ENCODE peak calls at places on chromosomes 12 and 14, in nine cellular contexts. One of them, this sample, is unnamed.

GRCh38 chr12:121448771-121449315 is 48.9 kb downstream of the RNF34 start:
- DNase-seq in hepatocyte: no peak
- DNase-seq in HCT116: no peak
- DNase-seq in MM.1S: no peak
- DNase-seq in GM23338: no peak
- DNase-seq in GM23248: no peak
- DNase-seq in PC-3: no peak
- DNase-seq in OCI-LY7: no peak
- DNase-seq in SK-N-SH: no peak
- DNase-seq in this sample: no peak

GRCh38 chr14:57970594-57970993 is 104.7 kb upstream of the SLC35F4 start:
- DNase-seq in hepatocyte: no peak
- DNase-seq in HCT116: no peak
- DNase-seq in MM.1S: no peak
- DNase-seq in GM23338: no peak
- DNase-seq in GM23248: no peak
- DNase-seq in PC-3: no peak
- DNase-seq in OCI-LY7: no peak
- DNase-seq in SK-N-SH: no peak
- DNase-seq in this sample: no peak

GRCh38 chr12:64699504-64700115 is 59.6 kb downstream of the GNS start:
- DNase-seq in hepatocyte: no peak
- DNase-seq in HCT116: no peak
- DNase-seq in MM.1S: no peak
- DNase-seq in GM23338: no peak
- DNase-seq in GM23248: no peak
- DNase-seq in PC-3: no peak
- DNase-seq in OCI-LY7: no peak
- DNase-seq in SK-N-SH: no peak
- DNase-seq in this sample: no peak

GRCh38 chr14:74508292-74508731 is 14.7 kb downstream of the ISCA2 start:
- DNase-seq in hepatocyte: peak; percentile 42
- DNase-seq in HCT116: no peak
- DNase-seq in MM.1S: no peak
- DNase-seq in GM23338: peak; percentile 90
- DNase-seq in GM23248: peak; percentile 39
- DNase-seq in PC-3: peak; percentile 22
- DNase-seq in OCI-LY7: no peak
- DNase-seq in SK-N-SH: peak; percentile 77
- DNase-seq in this sample: peak; percentile 77

GRCh38 chr14:92954933-92955332 is 32.0 kb downstream of the CHGA start:
- DNase-seq in hepatocyte: no peak
- DNase-seq in HCT116: no peak
- DNase-seq in MM.1S: no peak
- DNase-seq in GM23338: no peak
- DNase-seq in GM23248: no peak
- DNase-seq in PC-3: no peak
- DNase-seq in OCI-LY7: no peak
- DNase-seq in SK-N-SH: no peak
- DNase-seq in this sample: no peak

GRCh38 chr12:113135178-113136127 is at the start of gene RASAL1:
- DNase-seq in hepatocyte: peak; percentile 41
- DNase-seq in HCT116: peak; percentile 75
- DNase-seq in MM.1S: peak; percentile 37
- DNase-seq in GM23338: peak; percentile 92
- DNase-seq in GM23248: no peak
- DNase-seq in PC-3: peak; percentile 44
- DNase-seq in OCI-LY7: peak; percentile 93
- DNase-seq in SK-N-SH: peak; percentile 81
- DNase-seq in this sample: peak; percentile 84

GRCh38 chr12:47223848-47224213 is 144.1 kb upstream of the AMIGO2 start:
- DNase-seq in hepatocyte: peak; percentile 64
- DNase-seq in HCT116: no peak
- DNase-seq in MM.1S: no peak
- DNase-seq in GM23338: no peak
- DNase-seq in GM23248: no peak
- DNase-seq in PC-3: no peak
- DNase-seq in OCI-LY7: no peak
- DNase-seq in SK-N-SH: no peak
- DNase-seq in this sample: no peak

GRCh38 chr14:61091657-61092273 is 110.7 kb downstream of the SLC38A6 start:
- DNase-seq in hepatocyte: no peak
- DNase-seq in HCT116: no peak
- DNase-seq in MM.1S: no peak
- DNase-seq in GM23338: no peak
- DNase-seq in GM23248: no peak
- DNase-seq in PC-3: no peak
- DNase-seq in OCI-LY7: no peak
- DNase-seq in SK-N-SH: no peak
- DNase-seq in this sample: no peak

GRCh38 chr12:130709151-130710000 is 6.7 kb downstream of the RIMBP2 start:
- DNase-seq in hepatocyte: no peak
- DNase-seq in HCT116: no peak
- DNase-seq in MM.1S: no peak
- DNase-seq in GM23338: no peak
- DNase-seq in GM23248: no peak
- DNase-seq in PC-3: no peak
- DNase-seq in OCI-LY7: no peak
- DNase-seq in SK-N-SH: no peak
- DNase-seq in this sample: no peak

GRCh38 chr12:105474672-105475071 is 144.2 kb downstream of the C12orf75 start:
- DNase-seq in hepatocyte: no peak
- DNase-seq in HCT116: no peak
- DNase-seq in MM.1S: no peak
- DNase-seq in GM23338: no peak
- DNase-seq in GM23248: peak; percentile 77
- DNase-seq in PC-3: peak; percentile 97
- DNase-seq in OCI-LY7: no peak
- DNase-seq in SK-N-SH: no peak
- DNase-seq in this sample: no peak

GRCh38 chr12:121239335-121239678 is 29.4 kb downstream of the P2RX4 start:
- DNase-seq in hepatocyte: no peak
- DNase-seq in HCT116: no peak
- DNase-seq in MM.1S: no peak
- DNase-seq in GM23338: no peak
- DNase-seq in GM23248: no peak
- DNase-seq in PC-3: no peak
- DNase-seq in OCI-LY7: no peak
- DNase-seq in SK-N-SH: no peak
- DNase-seq in this sample: no peak

GRCh38 chr14:54565236-54566151 is 1.4 kb upstream of the SAMD4A start:
- DNase-seq in hepatocyte: peak; percentile 97
- DNase-seq in HCT116: peak; percentile 79
- DNase-seq in MM.1S: peak; percentile 75
- DNase-seq in GM23338: peak; percentile 90
- DNase-seq in GM23248: peak; percentile 96
- DNase-seq in PC-3: peak; percentile 97
- DNase-seq in OCI-LY7: peak; percentile 38
- DNase-seq in SK-N-SH: peak; percentile 91
- DNase-seq in this sample: peak; percentile 88

GRCh38 chr12:65728348-65728912 is 95.9 kb upstream of the HMGA2 start:
- DNase-seq in hepatocyte: no peak
- DNase-seq in HCT116: no peak
- DNase-seq in MM.1S: no peak
- DNase-seq in GM23338: no peak
- DNase-seq in GM23248: peak; percentile 1
- DNase-seq in PC-3: no peak
- DNase-seq in OCI-LY7: no peak
- DNase-seq in SK-N-SH: no peak
- DNase-seq in this sample: no peak
- H2AFZ ChIP-seq in hepatocyte: no peak overlapping the region
- H2AFZ ChIP-seq in HCT116: no peak overlapping the region
- H2AFZ ChIP-seq in MM.1S: no peak overlapping the region
- H2AFZ ChIP-seq in GM23338: peak overlapping the region; percentile 99
- H2AFZ ChIP-seq in GM23248: peak overlapping the region; percentile 76
- H2AFZ ChIP-seq in PC-3: peak overlapping the region; percentile 0
- H2AFZ ChIP-seq in OCI-LY7: no peak overlapping the region
- H2AFZ ChIP-seq in SK-N-SH: peak overlapping the region; percentile 91
- H2AFZ ChIP-seq in this sample: peak overlapping the region; percentile 74

GRCh38 chr12:52232916-52233461 is at the start of gene KRT7:
- DNase-seq in hepatocyte: peak; percentile 47
- DNase-seq in HCT116: no peak
- DNase-seq in MM.1S: no peak
- DNase-seq in GM23338: peak; percentile 58
- DNase-seq in GM23248: no peak
- DNase-seq in PC-3: peak; percentile 89
- DNase-seq in OCI-LY7: no peak
- DNase-seq in SK-N-SH: peak; percentile 25
- DNase-seq in this sample: peak; percentile 63
- H3K4me3 ChIP-seq in hepatocyte: no peak within 1 kb of the TSS
- H3K4me3 ChIP-seq in HCT116: peak within 1 kb of the TSS; percentile 39
- H3K4me3 ChIP-seq in MM.1S: no peak within 1 kb of the TSS
- H3K4me3 ChIP-seq in GM23338: peak within 1 kb of the TSS; percentile 65
- H3K4me3 ChIP-seq in GM23248: no peak within 1 kb of the TSS
- H3K4me3 ChIP-seq in PC-3: peak within 1 kb of the TSS; percentile 94
- H3K4me3 ChIP-seq in OCI-LY7: no peak within 1 kb of the TSS
- H3K4me3 ChIP-seq in SK-N-SH: no peak within 1 kb of the TSS
- H3K4me3 ChIP-seq in this sample: peak within 1 kb of the TSS; percentile 54

GRCh38 chr12:108478611-108479010 is 36.5 kb upstream of the FICD start:
- DNase-seq in hepatocyte: no peak
- DNase-seq in HCT116: no peak
- DNase-seq in MM.1S: no peak
- DNase-seq in GM23338: no peak
- DNase-seq in GM23248: no peak
- DNase-seq in PC-3: peak; percentile 65
- DNase-seq in OCI-LY7: no peak
- DNase-seq in SK-N-SH: no peak
- DNase-seq in this sample: no peak
- TF ChIP-seq EZH2phosphoT487 in hepatocyte: no peak
- TF ChIP-seq EZH2phosphoT487 in HCT116: no peak
- TF ChIP-seq EZH2phosphoT487 in MM.1S: no peak
- TF ChIP-seq EZH2phosphoT487 in GM23338: no peak
- TF ChIP-seq EZH2phosphoT487 in GM23248: no peak
- TF ChIP-seq EZH2phosphoT487 in PC-3: no peak
- TF ChIP-seq EZH2phosphoT487 in OCI-LY7: no peak
- TF ChIP-seq EZH2phosphoT487 in SK-N-SH: no peak
- TF ChIP-seq EZH2phosphoT487 in this sample: no peak

GRCh38 chr12:97276198-97276580 is 186.4 kb upstream of the RMST start:
- DNase-seq in hepatocyte: no peak
- DNase-seq in HCT116: no peak
- DNase-seq in MM.1S: no peak
- DNase-seq in GM23338: peak; percentile 66
- DNase-seq in GM23248: no peak
- DNase-seq in PC-3: no peak
- DNase-seq in OCI-LY7: no peak
- DNase-seq in SK-N-SH: no peak
- DNase-seq in this sample: peak; percentile 94
- H2AFZ ChIP-seq in hepatocyte: no peak overlapping the region
- H2AFZ ChIP-seq in HCT116: no peak overlapping the region
- H2AFZ ChIP-seq in MM.1S: no peak overlapping the region
- H2AFZ ChIP-seq in GM23338: peak overlapping the region; percentile 87
- H2AFZ ChIP-seq in GM23248: no peak overlapping the region
- H2AFZ ChIP-seq in PC-3: no peak overlapping the region
- H2AFZ ChIP-seq in OCI-LY7: no peak overlapping the region
- H2AFZ ChIP-seq in SK-N-SH: no peak overlapping the region
- H2AFZ ChIP-seq in this sample: no peak overlapping the region

GRCh38 chr12:42666671-42667243 is 77.2 kb upstream of the PRICKLE1 start:
- DNase-seq in hepatocyte: peak; percentile 54
- DNase-seq in HCT116: no peak
- DNase-seq in MM.1S: no peak
- DNase-seq in GM23338: peak; percentile 51
- DNase-seq in GM23248: no peak
- DNase-seq in PC-3: peak; percentile 74
- DNase-seq in OCI-LY7: no peak
- DNase-seq in SK-N-SH: no peak
- DNase-seq in this sample: peak; percentile 84

GRCh38 chr12:42673535-42673934 is 84.0 kb upstream of the PRICKLE1 start:
- DNase-seq in hepatocyte: no peak
- DNase-seq in HCT116: no peak
- DNase-seq in MM.1S: no peak
- DNase-seq in GM23338: no peak
- DNase-seq in GM23248: no peak
- DNase-seq in PC-3: no peak
- DNase-seq in OCI-LY7: no peak
- DNase-seq in SK-N-SH: no peak
- DNase-seq in this sample: no peak

GRCh38 chr12:42670719-42671118 is 81.2 kb upstream of the PRICKLE1 start:
- DNase-seq in hepatocyte: no peak
- DNase-seq in HCT116: no peak
- DNase-seq in MM.1S: no peak
- DNase-seq in GM23338: no peak
- DNase-seq in GM23248: no peak
- DNase-seq in PC-3: no peak
- DNase-seq in OCI-LY7: no peak
- DNase-seq in SK-N-SH: no peak
- DNase-seq in this sample: no peak

GRCh38 chr12:42663621-42664020 is 74.1 kb upstream of the PRICKLE1 start:
- DNase-seq in hepatocyte: no peak
- DNase-seq in HCT116: no peak
- DNase-seq in MM.1S: no peak
- DNase-seq in GM23338: no peak
- DNase-seq in GM23248: no peak
- DNase-seq in PC-3: no peak
- DNase-seq in OCI-LY7: no peak
- DNase-seq in SK-N-SH: no peak
- DNase-seq in this sample: no peak

DNA sequence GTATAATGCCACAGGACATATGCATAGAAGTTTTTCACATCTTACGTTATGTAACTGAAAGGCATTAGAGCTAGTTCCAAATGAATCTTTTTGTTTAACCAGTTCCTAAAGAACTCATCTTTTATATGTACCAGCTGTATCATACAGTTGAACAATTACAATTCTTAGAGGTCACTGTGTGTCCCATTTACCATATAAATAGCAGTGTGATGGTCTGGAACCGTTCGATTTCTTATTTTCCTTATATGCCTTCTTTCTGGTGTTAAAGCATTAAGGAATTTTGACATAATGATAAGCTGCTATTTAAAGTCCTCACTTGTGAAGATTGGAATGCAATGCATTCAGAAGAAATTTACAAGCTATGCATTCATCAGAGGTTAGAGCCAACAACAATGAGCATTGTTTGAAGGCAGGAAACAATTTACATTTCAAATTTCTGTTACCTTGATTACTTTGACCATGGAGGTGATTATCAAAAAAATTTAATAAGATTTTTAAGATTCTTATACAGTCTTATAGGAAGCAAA is 80.0 kb upstream of the PRICKLE1 start:
- DNase-seq in hepatocyte: no peak
- DNase-seq in HCT116: no peak
- DNase-seq in MM.1S: no peak
- DNase-seq in GM23338: peak; percentile 71
- DNase-seq in GM23248: peak; percentile 16
- DNase-seq in PC-3: no peak
- DNase-seq in OCI-LY7: no peak
- DNase-seq in SK-N-SH: no peak
- DNase-seq in this sample: no peak
- H3K4me3 ChIP-seq in hepatocyte: no peak overlapping the region
- H3K4me3 ChIP-seq in HCT116: no peak overlapping the region
- H3K4me3 ChIP-seq in MM.1S: no peak overlapping the region
- H3K4me3 ChIP-seq in GM23338: no peak overlapping the region
- H3K4me3 ChIP-seq in GM23248: no peak overlapping the region
- H3K4me3 ChIP-seq in PC-3: no peak overlapping the region
- H3K4me3 ChIP-seq in OCI-LY7: no peak overlapping the region
- H3K4me3 ChIP-seq in SK-N-SH: no peak overlapping the region
- H3K4me3 ChIP-seq in this sample: no peak overlapping the region

This sample was measured in neural progenitor cell.